ENCODE peak calls at places on chromosomes 3 and 15, in seven cellular contexts. W, K, I, L, G, E and Z are unnamed samples.

GRCh38 chr15:46354443-46354842 is 719.6 kb downstream of the SQOR start:
- DNase-seq in K (no peak), I (no peak), L (no peak), G (no peak), E (no peak), W (no peak), Z (no peak)

GRCh38 chr15:90838066-90838465 is 30.3 kb upstream of the FURIN start:
- DNase-seq in I (no peak), W (no peak), K (peak), L (peak), G (no peak), E (no peak), Z (peak)

GRCh38 chr15:31483053-31483923 is 156.7 kb downstream of the KLF13 start:
- DNase-seq in W (no peak), E (no peak), I (peak), G (no peak), L (peak), K (no peak), Z (peak)

GRCh38 chr3:150075417-150075865 is 104.7 kb upstream of the PFN2 start:
- DNase-seq in L (no peak), G (no peak), E (no peak), I (no peak), K (no peak), W (no peak), Z (no peak)

GRCh38 chr15:38930851-38931572 is 366.4 kb upstream of the RASGRP1 start:
- DNase-seq in G (no peak), W (no peak), K (no peak), I (no peak), L (no peak), E (no peak), Z (no peak)

GRCh38 chr3:33597257-33597689 is 120.8 kb downstream of the CLASP2 start:
- DNase-seq in E (no peak), L (no peak), I (no peak), W (no peak), K (no peak), G (no peak), Z (no peak)

GRCh38 chr3:114706591-114707224 is 412.9 kb downstream of the TIGIT start:
- DNase-seq in W (peak), I (no peak), E (peak), L (no peak), G (no peak), K (no peak), Z (no peak)

GRCh38 chr3:190865828-190866227 is 3.3 kb upstream of the GMNC start:
- DNase-seq in K (no peak), L (no peak), W (no peak), I (no peak), E (peak), G (no peak), Z (no peak)

GRCh38 chr3:28103871-28104270 is 137.5 kb upstream of the CMC1 start:
- DNase-seq in E (no peak), K (no peak), L (no peak), G (no peak), I (no peak), W (no peak), Z (no peak)